ENCODE peak calls at places on chromosomes 6 and 20, in four cellular contexts. H is K562, Z is HepG2, F is A549. B is an unnamed sample.
A peak's percentile ranks its signal among the peaks of the same experiment; 100 is the strongest.

GRCh38 chr6:53067799-53068442 is 2.7 kb downstream of the FBXO9 start:
- DNase-seq in H (peak; percentile 70), Z (no peak), F (no peak), B (no peak)

GRCh38 chr20:15930324-15931305 is 642.6 kb downstream of the KIF16B start:
- DNase-seq in H (no peak), Z (peak; percentile 28), F (peak; percentile 43), B (no peak)

GRCh38 chr6:87789198-87789899 is 87.3 kb upstream of the AKIRIN2 start:
- DNase-seq in H (no peak), Z (peak; percentile 93), F (peak; percentile 90), B (no peak)

GRCh38 chr6:11277275-11278206 is 45.1 kb upstream of the NEDD9 start:
- DNase-seq in H (no peak), Z (peak; percentile 90), F (peak; percentile 55), B (peak; percentile 36)

GRCh38 chr20:57364451-57364850 is 13.4 kb downstream of the RAE1 start:
- DNase-seq in H (no peak), Z (no peak), F (no peak), B (no peak)

GRCh38 chr6:44593539-44593944 is 206.0 kb downstream of the CDC5L start:
- DNase-seq in H (peak; percentile 63), Z (peak; percentile 68), F (peak; percentile 48), B (peak; percentile 81)

GRCh38 chr6:168113226-168113625 is 34.2 kb upstream of the FRMD1 start:
- DNase-seq in H (no peak), Z (no peak), F (no peak), B (no peak)

GRCh38 chr6:164344801-164345291 is 930.3 kb downstream of the QKI start:
- DNase-seq in H (no peak), Z (no peak), F (no peak), B (no peak)

GRCh38 chr20:39822667-39823066 is 860.5 kb downstream of the DHX35 start:
- DNase-seq in H (no peak), Z (no peak), F (no peak), B (no peak)

GRCh38 chr20:58135441-58136170 is 92.8 kb downstream of the ANKRD60 start:
- DNase-seq in H (no peak), Z (no peak), F (no peak), B (no peak)

GRCh38 chr6:1436334-1437306 is 47.2 kb downstream of the FOXF2 start:
- DNase-seq in H (peak; percentile 75), Z (peak; percentile 67), F (peak; percentile 61), B (peak; percentile 52)

GRCh38 chr20:24786646-24787045 is 162.4 kb upstream of the CST7 start:
- DNase-seq in H (no peak), Z (no peak), F (no peak), B (no peak)

GRCh38 chr6:104226798-104227444 is 632.8 kb downstream of the HACE1 start:
- DNase-seq in H (no peak), Z (no peak), F (no peak), B (no peak)

GRCh38 chr6:113182370-113183141 is 674.6 kb upstream of the MARCKS start:
- DNase-seq in H (no peak), Z (peak; percentile 2), F (peak; percentile 6), B (no peak)

GRCh38 chr6:56902551-56903464 is 52.1 kb upstream of the BEND6 start:
- DNase-seq in H (peak; percentile 27), Z (peak; percentile 25), F (no peak), B (no peak)

GRCh38 chr6:56816393-56816792 is 138.5 kb upstream of the BEND6 start:
- DNase-seq in H (no peak), Z (no peak), F (no peak), B (no peak)

GRCh38 chr20:20253039-20253743 is 114.7 kb upstream of the INSM1 start:
- DNase-seq in H (no peak), Z (no peak), F (no peak), B (no peak)

GRCh38 chr20:63689046-63690000 is 7.1 kb upstream of the TNFRSF6B start:
- DNase-seq in H (no peak), Z (no peak), F (no peak), B (no peak)

GRCh38 chr6:144415835-144416237 is 130.7 kb downstream of the UTRN start:
- DNase-seq in H (no peak), Z (no peak), F (peak; percentile 14), B (no peak)

GRCh38 chr20:884983-885952 is 30.9 kb downstream of the ANGPT4 start:
- DNase-seq in H (no peak), Z (no peak), F (no peak), B (peak; percentile 90)

GRCh38 chr6:75094614-75095321 is 111.1 kb downstream of the COL12A1 start:
- DNase-seq in H (no peak), Z (no peak), F (peak; percentile 9), B (no peak)
- TF ChIP-seq HMGXB4 in H (no peak), Z (no peak), F (no peak), B (no peak)

GRCh38 chr20:53621482-53622246 is 28.0 kb upstream of the ZNF217 start:
- DNase-seq in H (peak; percentile 62), Z (peak; percentile 45), F (peak; percentile 96), B (no peak)
- TF ChIP-seq HMGXB4 in H (no peak), Z (no peak), F (no peak), B (no peak)

GRCh38 chr6:20542927-20543602 is 8.8 kb downstream of the CDKAL1 start:
- DNase-seq in H (no peak), Z (peak; percentile 76), F (peak; percentile 35), B (no peak)
- TF ChIP-seq HMGXB4 in H (no peak), Z (no peak), F (no peak), B (no peak)

DNA sequence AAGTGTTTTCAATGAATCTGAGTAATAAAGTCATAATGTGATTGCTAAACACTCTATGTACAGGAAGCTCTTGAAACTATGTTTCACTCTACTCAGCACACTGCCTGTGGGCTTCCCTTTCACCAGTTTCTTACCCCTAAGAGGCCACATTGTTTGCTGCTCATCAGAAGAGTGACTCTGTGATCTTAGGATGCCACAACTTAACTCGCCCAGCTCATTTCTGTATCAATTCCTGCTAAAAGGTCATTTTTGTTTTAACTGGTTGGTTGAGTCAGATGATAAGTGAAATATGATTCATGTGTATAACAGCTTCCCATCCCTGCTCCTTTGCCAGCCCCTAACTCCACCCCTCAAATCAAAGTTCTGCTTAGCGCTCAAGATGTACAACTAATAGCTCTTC is 9.8 kb upstream of the NDUFAF4 start:
- DNase-seq in H (no peak), Z (no peak), F (no peak), B (no peak)
- TF ChIP-seq HMGXB4 in H (no peak), Z (no peak), F (no peak), B (no peak)

DNA sequence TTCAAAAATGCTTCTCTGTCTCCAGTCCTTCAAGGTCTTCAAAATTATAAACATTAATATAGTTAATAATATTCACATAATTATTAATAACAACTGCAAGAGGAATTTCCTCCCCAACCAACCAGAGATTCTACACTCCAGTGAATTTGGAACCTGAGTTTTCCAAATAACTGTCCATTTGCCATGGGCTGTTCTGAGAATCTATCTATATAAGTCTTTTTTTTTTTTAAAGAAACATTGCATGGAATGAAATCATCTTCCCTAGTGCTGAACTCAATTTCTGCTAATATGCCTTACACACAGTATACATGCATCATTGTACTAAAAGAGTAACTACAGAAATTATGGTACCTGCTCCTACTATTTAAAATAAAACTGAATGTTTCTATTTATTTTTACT is 113.9 kb downstream of the SLC22A3 start:
- DNase-seq in H (no peak), Z (no peak), F (no peak), B (no peak)
- TF ChIP-seq HMGXB4 in H (no peak), Z (no peak), F (no peak), B (no peak)

DNA sequence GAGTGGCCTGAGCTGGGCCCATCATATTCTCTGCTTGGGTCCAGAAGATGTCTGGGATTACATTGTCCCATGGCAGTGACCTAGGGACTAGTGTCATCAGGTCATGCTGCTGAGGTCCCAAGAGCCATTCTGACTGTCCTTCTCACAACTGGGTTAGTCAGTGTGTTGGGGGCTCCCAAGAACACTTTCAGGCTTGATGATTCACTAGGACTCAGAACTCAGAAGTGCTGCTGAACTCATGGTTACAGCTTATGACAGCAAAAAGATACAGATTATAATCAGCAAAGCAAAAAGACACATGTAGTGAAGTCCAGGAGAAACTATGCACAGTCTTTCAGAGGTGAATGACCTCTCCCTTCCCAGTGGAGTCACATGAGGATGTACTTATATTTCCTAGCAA is 107.8 kb downstream of the SYNE1 start:
- DNase-seq in H (no peak), Z (no peak), F (no peak), B (no peak)
- TF ChIP-seq HMGXB4 in H (no peak), Z (no peak), F (no peak), B (no peak)

DNA sequence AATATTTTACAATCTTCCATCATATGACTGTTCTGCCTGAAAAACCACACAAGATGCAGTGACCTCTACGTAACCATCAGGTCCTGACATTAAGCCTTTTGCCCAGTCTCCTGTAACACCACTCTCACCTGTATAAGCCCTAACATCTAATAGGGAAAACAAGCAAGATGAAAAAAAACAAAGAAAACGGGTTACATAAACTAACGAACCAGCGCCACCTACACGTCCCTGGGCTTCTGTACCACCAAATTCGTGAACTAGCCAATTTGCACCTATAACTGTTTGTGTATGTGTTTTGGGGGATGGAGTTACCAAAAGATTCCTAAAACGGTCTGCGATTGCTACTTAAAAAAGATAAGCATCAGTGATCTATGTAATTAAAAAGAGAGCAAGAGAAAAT is 70.2 kb downstream of the BLOC1S5 start:
- DNase-seq in H (no peak), Z (no peak), F (no peak), B (no peak)
- TF ChIP-seq HMGXB4 in H (no peak), Z (no peak), F (no peak), B (no peak)

GRCh38 chr20:10115021-10115420 is 80.2 kb downstream of the ANKEF1 start:
- DNase-seq in H (no peak), Z (no peak), F (no peak), B (no peak)
- TF ChIP-seq HMGXB4 in H (no peak), Z (no peak), F (no peak), B (no peak)